ENCODE peak calls at places on chromosomes 12 and 14, in five cellular contexts. Q is HCT116, H is SK-N-SH, R is HepG2, G is K562. Z is an unnamed sample.
A peak's percentile ranks its signal among the peaks of the same experiment; 100 is the strongest.

GRCh38 chr12:16076553-16076952 is 165.4 kb downstream of the DERA start:
- DNase-seq in Q (peak; percentile 29), R (peak; percentile 44), G (no peak), H (peak; percentile 17), Z (no peak)

GRCh38 chr12:32312049-32312670 is 87.2 kb upstream of the FGD4 start:
- DNase-seq in G (no peak), R (peak; percentile 42), H (peak; percentile 44), Q (peak; percentile 55), Z (peak; percentile 21)

GRCh38 chr12:130989391-130989790 is 35.7 kb downstream of the ADGRD1 start:
- DNase-seq in Q (no peak), G (no peak), R (no peak), H (no peak), Z (no peak)

GRCh38 chr14:101405171-101405883 is 156.0 kb upstream of the DIO3 start:
- DNase-seq in Q (no peak), G (no peak), R (no peak), H (peak; percentile 77), Z (no peak)

GRCh38 chr14:103382375-103382774 is 2.8 kb upstream of the MARK3 start:
- DNase-seq in H (no peak), Q (no peak), R (no peak), G (no peak), Z (no peak)

GRCh38 chr14:100786131-100786530 is 39.8 kb upstream of the MEG3 start:
- DNase-seq in G (no peak), Q (no peak), H (no peak), R (no peak), Z (no peak)

GRCh38 chr12:4825139-4825858 is 84.4 kb upstream of the KCNA1 start:
- DNase-seq in Q (no peak), G (no peak), H (no peak), R (no peak), Z (no peak)

GRCh38 chr14:95814363-95815225 is 62.0 kb upstream of the TUNAR start:
- DNase-seq in G (no peak), R (no peak), Q (no peak), H (no peak), Z (no peak)

GRCh38 chr12:127911289-127911688 is 355.7 kb upstream of the TMEM132C start:
- DNase-seq in Q (no peak), H (no peak), R (no peak), G (no peak), Z (no peak)

GRCh38 chr14:105182296-105183020 is 1.3 kb upstream of the NUDT14 start:
- DNase-seq in R (no peak), G (no peak), Q (no peak), H (no peak), Z (no peak)

GRCh38 chr12:52246720-52247621 is 13.9 kb downstream of the KRT7 start:
- DNase-seq in Q (peak; percentile 50), R (peak; percentile 82), G (no peak), H (no peak), Z (no peak)

GRCh38 chr12:69703146-69703642 is 4.1 kb upstream of the BEST3 start:
- DNase-seq in Q (no peak), G (no peak), R (no peak), H (no peak), Z (no peak)

GRCh38 chr12:124928095-124928911 is 13.9 kb upstream of the UBC start:
- DNase-seq in G (peak; percentile 23), H (no peak), Q (peak; percentile 95), R (no peak), Z (no peak)

GRCh38 chr14:30355431-30355913 is 203.5 kb upstream of the G2E3 start:
- DNase-seq in H (no peak), R (peak; percentile 84), Q (no peak), G (no peak), Z (peak; percentile 71)

GRCh38 chr14:34693228-34693939 is 21.0 kb downstream of the CFL2 start:
- DNase-seq in R (peak; percentile 45), Q (peak; percentile 37), H (no peak), G (peak; percentile 25), Z (no peak)

DNA sequence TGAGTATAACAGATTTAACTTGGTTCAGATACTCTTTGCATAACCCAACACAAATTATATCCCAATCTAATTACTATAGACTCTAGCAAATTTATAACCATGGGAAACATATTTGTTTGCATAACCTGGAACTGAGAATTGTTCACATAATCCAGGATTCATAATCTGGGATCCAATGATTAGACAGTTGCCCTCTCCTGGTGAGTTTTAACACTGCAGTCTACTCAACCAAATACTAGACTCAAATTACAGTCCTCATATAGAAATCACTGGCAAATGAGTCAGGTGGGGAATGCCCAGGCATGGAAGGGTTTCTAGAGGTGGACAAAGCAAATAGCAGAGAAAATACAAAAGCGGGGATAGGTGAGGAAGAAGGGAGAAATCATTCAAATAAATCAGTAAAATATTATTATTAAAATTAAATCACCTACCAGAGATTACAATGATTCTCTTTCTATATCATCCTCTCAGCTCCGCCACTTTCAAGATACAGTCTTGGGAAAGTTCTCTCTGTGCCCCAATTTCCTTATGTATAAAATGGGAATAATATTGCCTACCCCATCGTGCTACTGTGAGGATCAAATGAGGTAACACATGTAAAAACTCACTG is 9.4 kb downstream of the GCH1 start:
- DNase-seq in G (peak; percentile 32), H (peak; percentile 51), Q (peak; percentile 39), R (peak; percentile 50), Z (no peak)
- TF ChIP-seq REST in G (no peak), H (no peak), Q (no peak), R (no peak), Z (no peak)

GRCh38 chr12:13735756-13736155 is 245.6 kb downstream of the GRIN2B start:
- DNase-seq in H (no peak), Q (no peak), R (no peak), G (no peak), Z (no peak)
- H3K9ac ChIP-seq in H (no peak overlapping the region), Q (no peak overlapping the region), R (no peak overlapping the region), G (no peak overlapping the region), Z (no peak overlapping the region)

GRCh38 chr14:74555476-74556050 is 56.5 kb downstream of the LTBP2 start:
- DNase-seq in R (no peak), G (no peak), Q (no peak), H (no peak), Z (no peak)
- TF ChIP-seq SIN3A in R (no peak), G (no peak), Q (no peak), H (no peak), Z (no peak)

DNA sequence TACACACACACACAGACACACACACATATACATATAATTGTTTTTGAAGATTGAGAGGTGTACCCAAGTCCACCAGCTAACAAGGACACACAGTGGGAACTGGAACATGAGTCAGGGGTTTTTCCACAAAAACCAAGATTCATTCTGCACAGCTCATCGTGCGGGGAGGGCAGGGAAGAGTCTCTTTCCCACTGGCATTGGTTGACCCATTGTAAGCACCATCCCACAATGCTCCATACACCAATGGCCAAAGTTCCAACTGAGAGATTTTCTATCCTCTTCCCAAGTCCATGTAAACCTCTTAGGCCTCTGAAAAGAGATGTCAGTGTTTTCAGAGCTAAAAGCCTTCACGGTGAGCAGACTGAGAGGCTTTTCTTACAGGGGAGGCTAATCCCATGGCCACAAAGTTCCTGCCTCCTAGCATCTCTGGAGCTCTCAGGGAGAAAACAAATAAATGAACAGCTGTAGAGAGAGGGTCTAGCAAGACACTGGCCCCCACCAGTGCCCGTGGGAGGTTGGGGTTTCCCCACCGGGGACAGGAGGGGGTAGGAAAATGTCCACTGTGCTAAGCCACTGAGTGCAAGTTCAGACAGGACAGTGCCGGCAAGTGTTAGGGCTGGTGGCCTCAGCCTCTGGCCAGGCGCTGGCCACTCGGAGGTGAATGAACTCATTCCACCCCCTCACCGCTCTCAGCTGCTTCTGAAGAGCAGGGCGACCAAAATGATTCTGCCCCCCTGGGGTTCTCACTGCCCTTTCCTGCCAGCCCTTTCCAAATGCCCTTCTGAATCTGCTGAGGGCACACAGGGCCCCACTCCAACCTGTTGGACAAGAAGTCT is 21.5 kb upstream of the TC2N start:
- DNase-seq in G (no peak), R (no peak), Q (no peak), H (no peak), Z (no peak)
- TF ChIP-seq REST in G (no peak), R (no peak), Q (no peak), H (no peak), Z (no peak)